ENCODE peak calls at places on chromosomes 11 and 22, in five cellular contexts. One of them, this sample, is unnamed.

GRCh38 chr11:44030276-44030932 is 17.4 kb upstream of the ACCSL start:
- DNase-seq in pancreas: no peak
- DNase-seq in osteoblast: peak; percentile 55
- DNase-seq in GM06990: no peak
- DNase-seq in adrenal gland: peak; percentile 93
- DNase-seq in this sample: peak; percentile 15

GRCh38 chr11:109521571-109522086 is 99.6 kb downstream of the C11orf87 start:
- DNase-seq in osteoblast: no peak
- DNase-seq in adrenal gland: no peak
- DNase-seq in GM06990: no peak
- DNase-seq in pancreas: no peak
- DNase-seq in this sample: no peak

GRCh38 chr22:17098379-17098819 is 13.6 kb downstream of the IL17RA start:
- DNase-seq in adrenal gland: no peak
- DNase-seq in pancreas: no peak
- DNase-seq in osteoblast: no peak
- DNase-seq in GM06990: no peak
- DNase-seq in this sample: no peak

GRCh38 chr11:60127311-60127811 is 38.9 kb downstream of the MS4A2 start:
- DNase-seq in pancreas: no peak
- DNase-seq in adrenal gland: no peak
- DNase-seq in osteoblast: no peak
- DNase-seq in GM06990: no peak
- DNase-seq in this sample: no peak

GRCh38 chr11:36312593-36312990 is 16.5 kb downstream of the PRR5L start:
- DNase-seq in pancreas: no peak
- DNase-seq in osteoblast: no peak
- DNase-seq in adrenal gland: no peak
- DNase-seq in GM06990: no peak
- DNase-seq in this sample: no peak

GRCh38 chr22:30636226-30637077 is 871 bp downstream of the SLC35E4 start:
- DNase-seq in GM06990: no peak
- DNase-seq in osteoblast: peak; percentile 87
- DNase-seq in pancreas: peak; percentile 66
- DNase-seq in adrenal gland: peak; percentile 67
- DNase-seq in this sample: no peak

GRCh38 chr11:70176940-70177689 is 26.0 kb upstream of the FADD start:
- DNase-seq in osteoblast: peak; percentile 96
- DNase-seq in pancreas: no peak
- DNase-seq in GM06990: peak; percentile 44
- DNase-seq in adrenal gland: no peak
- DNase-seq in this sample: no peak

GRCh38 chr11:123196060-123196714 is 1.1 kb upstream of the CLMP start:
- DNase-seq in osteoblast: no peak
- DNase-seq in GM06990: no peak
- DNase-seq in pancreas: no peak
- DNase-seq in adrenal gland: peak; percentile 36
- DNase-seq in this sample: no peak

GRCh38 chr22:17739196-17739975 is 34.9 kb downstream of the BID start:
- DNase-seq in adrenal gland: no peak
- DNase-seq in pancreas: no peak
- DNase-seq in GM06990: no peak
- DNase-seq in osteoblast: no peak
- DNase-seq in this sample: no peak

GRCh38 chr11:10459029-10459970 is 4.2 kb downstream of the AMPD3 start:
- DNase-seq in adrenal gland: peak; percentile 54
- DNase-seq in pancreas: no peak
- DNase-seq in osteoblast: no peak
- DNase-seq in GM06990: peak; percentile 77
- DNase-seq in this sample: no peak

GRCh38 chr11:98568011-98568410 is 452.7 kb upstream of the CNTN5 start:
- DNase-seq in osteoblast: no peak
- DNase-seq in pancreas: no peak
- DNase-seq in adrenal gland: no peak
- DNase-seq in GM06990: no peak
- DNase-seq in this sample: no peak

DNA sequence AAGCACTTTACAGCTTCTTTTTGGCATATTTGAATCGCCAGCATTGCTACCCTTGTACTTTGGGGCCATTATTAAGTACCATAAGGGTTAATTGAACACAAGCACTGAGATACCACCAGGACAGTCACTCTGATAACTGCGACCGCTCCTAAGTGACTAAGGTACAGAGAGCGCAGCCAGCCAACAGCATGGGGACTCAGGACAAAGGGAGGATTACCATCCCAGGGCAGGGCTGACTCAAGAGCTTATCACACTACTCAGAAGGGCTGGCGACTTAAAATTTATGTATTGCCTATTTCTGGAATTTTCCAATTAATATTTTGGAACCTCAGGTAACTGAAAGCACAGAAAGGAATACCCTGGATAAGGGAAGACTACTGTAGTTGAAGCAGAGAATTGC is 479 bp downstream of the ZNF280A start:
- DNase-seq in pancreas: no peak
- DNase-seq in adrenal gland: peak; percentile 55
- DNase-seq in GM06990: no peak
- DNase-seq in osteoblast: no peak
- DNase-seq in this sample: no peak
- H3K27me3 ChIP-seq in pancreas: no peaks in the 10 kb centered on the region
- H3K27me3 ChIP-seq in adrenal gland: no peaks in the 10 kb centered on the region
- H3K27me3 ChIP-seq in GM06990: no peaks in the 10 kb centered on the region
- H3K27me3 ChIP-seq in osteoblast: peaks cover 14% of the 10 kb centered on the region
- H3K27me3 ChIP-seq in this sample: peaks cover 1% of the 10 kb centered on the region

GRCh38 chr11:17733261-17733660 is 1.3 kb upstream of the KCNC1 start:
- DNase-seq in adrenal gland: no peak
- DNase-seq in GM06990: no peak
- DNase-seq in osteoblast: no peak
- DNase-seq in pancreas: peak; percentile 35
- DNase-seq in this sample: no peak

GRCh38 chr11:17734986-17735822 is 623 bp downstream of the KCNC1 start:
- DNase-seq in osteoblast: peak; percentile 99
- DNase-seq in pancreas: peak; percentile 89
- DNase-seq in adrenal gland: peak; percentile 74
- DNase-seq in GM06990: peak; percentile 39
- DNase-seq in this sample: peak; percentile 86

GRCh38 chr11:17736921-17737817 is 2.6 kb downstream of the KCNC1 start:
- DNase-seq in pancreas: peak; percentile 43
- DNase-seq in GM06990: no peak
- DNase-seq in adrenal gland: no peak
- DNase-seq in osteoblast: peak; percentile 76
- DNase-seq in this sample: no peak

GRCh38 chr11:17735823-17736772 is 1.5 kb downstream of the KCNC1 start:
- DNase-seq in GM06990: no peak
- DNase-seq in osteoblast: peak; percentile 79
- DNase-seq in adrenal gland: no peak
- DNase-seq in pancreas: peak; percentile 48
- DNase-seq in this sample: peak; percentile 35

DNA sequence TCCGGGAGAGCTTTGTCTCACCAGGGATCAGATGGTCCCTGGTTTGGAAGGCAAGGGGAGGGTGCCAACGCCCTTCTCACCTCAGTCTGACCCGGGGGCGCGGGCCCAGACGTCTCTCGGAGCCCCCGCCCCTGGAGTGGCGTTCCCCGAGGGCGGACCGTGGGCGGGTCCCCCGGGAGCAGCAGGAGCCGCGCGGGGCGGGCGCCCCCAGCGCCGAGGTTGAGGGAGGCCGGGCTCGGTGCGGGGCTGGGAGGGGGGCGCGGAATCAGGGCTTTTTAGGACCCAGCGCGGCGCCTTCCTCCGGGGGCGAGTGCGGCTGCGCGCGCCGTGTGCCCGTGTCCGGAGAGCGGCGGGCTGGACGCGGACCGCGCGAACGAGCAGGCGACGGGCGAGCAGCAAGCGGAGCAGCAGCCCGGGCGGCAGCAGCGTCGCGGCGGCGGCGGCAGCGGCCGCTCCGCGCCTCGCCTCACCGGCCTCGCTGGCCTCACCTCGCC is at the start of gene KCNC1:
- DNase-seq in adrenal gland: peak; percentile 73
- DNase-seq in pancreas: peak; percentile 76
- DNase-seq in osteoblast: peak; percentile 95
- DNase-seq in GM06990: no peak
- DNase-seq in this sample: peak; percentile 65
- H3K27me3 ChIP-seq in adrenal gland: peaks cover 30% of the 10 kb centered on the region
- H3K27me3 ChIP-seq in pancreas: peaks cover 7% of the 10 kb centered on the region
- H3K27me3 ChIP-seq in osteoblast: peaks cover 64% of the 10 kb centered on the region
- H3K27me3 ChIP-seq in GM06990: no peaks in the 10 kb centered on the region
- H3K27me3 ChIP-seq in this sample: peaks cover 11% of the 10 kb centered on the region

DNA sequence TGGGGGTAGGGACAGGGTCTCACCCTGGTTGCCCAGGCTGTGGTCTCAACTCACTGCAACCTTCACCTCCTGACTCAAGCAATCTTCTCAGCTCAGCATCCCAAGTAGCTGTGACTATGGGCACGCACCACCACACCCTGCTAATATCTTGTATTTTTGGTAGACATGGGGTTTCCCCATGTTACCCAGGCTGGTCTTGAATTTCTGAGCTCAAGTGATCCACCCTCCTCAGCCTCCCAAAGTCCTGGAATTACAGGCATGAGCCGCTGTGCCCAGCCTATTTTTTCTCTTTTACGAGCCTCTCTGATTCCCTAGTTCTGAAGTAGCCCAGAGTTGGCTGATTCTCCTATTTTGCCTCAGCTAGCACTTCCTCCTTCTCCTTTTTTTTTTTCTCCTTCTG is 83.6 kb downstream of the ZNF280B start:
- DNase-seq in osteoblast: no peak
- DNase-seq in adrenal gland: no peak
- DNase-seq in GM06990: no peak
- DNase-seq in pancreas: no peak
- DNase-seq in this sample: no peak
- H3K27me3 ChIP-seq in osteoblast: peaks cover 10% of the 10 kb centered on the region
- H3K27me3 ChIP-seq in adrenal gland: no peaks in the 10 kb centered on the region
- H3K27me3 ChIP-seq in GM06990: no peaks in the 10 kb centered on the region
- H3K27me3 ChIP-seq in pancreas: no peaks in the 10 kb centered on the region
- H3K27me3 ChIP-seq in this sample: peaks cover 28% of the 10 kb centered on the region

DNA sequence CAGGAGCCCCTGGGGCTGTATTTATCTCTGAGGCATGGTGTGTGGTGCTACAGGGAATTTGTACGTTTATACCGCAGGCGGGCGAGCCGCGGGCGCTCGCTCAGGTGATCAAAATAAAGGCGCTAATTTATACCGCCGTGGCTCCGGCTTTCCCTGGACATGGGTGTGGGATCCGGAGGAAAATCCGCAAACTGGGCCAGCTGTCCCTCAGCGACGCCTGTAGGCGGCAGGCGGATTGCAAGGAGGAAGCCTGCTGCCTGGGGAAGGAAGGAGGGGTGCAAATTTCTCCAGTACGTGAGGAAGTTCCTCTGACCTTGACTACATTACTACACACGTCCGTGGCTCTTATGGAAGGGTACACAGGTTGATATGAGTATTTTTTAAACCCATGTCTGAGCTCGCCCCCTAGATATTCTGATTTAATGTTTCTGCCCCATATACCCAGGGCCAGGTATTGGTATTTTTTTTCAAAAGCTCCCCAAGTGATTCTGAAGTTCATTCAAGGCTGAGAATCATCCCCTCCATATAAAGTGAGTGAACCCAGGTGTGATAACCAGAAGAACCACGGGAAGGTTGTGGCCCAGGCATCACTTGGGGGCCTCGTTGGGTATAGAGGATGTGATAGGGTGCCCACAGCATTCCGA is 2.8 kb downstream of the MYOD1 start:
- DNase-seq in pancreas: no peak
- DNase-seq in adrenal gland: no peak
- DNase-seq in GM06990: no peak
- DNase-seq in osteoblast: peak; percentile 97
- DNase-seq in this sample: no peak
- H3K27me3 ChIP-seq in pancreas: peaks cover 21% of the 10 kb centered on the region
- H3K27me3 ChIP-seq in adrenal gland: peaks cover 59% of the 10 kb centered on the region
- H3K27me3 ChIP-seq in GM06990: no peaks in the 10 kb centered on the region
- H3K27me3 ChIP-seq in osteoblast: peaks cover 83% of the 10 kb centered on the region
- H3K27me3 ChIP-seq in this sample: peaks cover 62% of the 10 kb centered on the region

GRCh38 chr11:125141686-125142535 is 22.6 kb upstream of the PKNOX2 start:
- DNase-seq in pancreas: peak; percentile 83
- DNase-seq in adrenal gland: peak; percentile 65
- DNase-seq in GM06990: peak; percentile 41
- DNase-seq in osteoblast: peak; percentile 83
- DNase-seq in this sample: peak; percentile 71

GRCh38 chr11:125140251-125140650 is 24.3 kb upstream of the PKNOX2 start:
- DNase-seq in osteoblast: no peak
- DNase-seq in pancreas: no peak
- DNase-seq in GM06990: no peak
- DNase-seq in adrenal gland: no peak
- DNase-seq in this sample: no peak

GRCh38 chr11:125141178-125141577 is 23.4 kb upstream of the PKNOX2 start:
- DNase-seq in GM06990: no peak
- DNase-seq in pancreas: no peak
- DNase-seq in osteoblast: no peak
- DNase-seq in adrenal gland: peak; percentile 23
- DNase-seq in this sample: no peak

DNA sequence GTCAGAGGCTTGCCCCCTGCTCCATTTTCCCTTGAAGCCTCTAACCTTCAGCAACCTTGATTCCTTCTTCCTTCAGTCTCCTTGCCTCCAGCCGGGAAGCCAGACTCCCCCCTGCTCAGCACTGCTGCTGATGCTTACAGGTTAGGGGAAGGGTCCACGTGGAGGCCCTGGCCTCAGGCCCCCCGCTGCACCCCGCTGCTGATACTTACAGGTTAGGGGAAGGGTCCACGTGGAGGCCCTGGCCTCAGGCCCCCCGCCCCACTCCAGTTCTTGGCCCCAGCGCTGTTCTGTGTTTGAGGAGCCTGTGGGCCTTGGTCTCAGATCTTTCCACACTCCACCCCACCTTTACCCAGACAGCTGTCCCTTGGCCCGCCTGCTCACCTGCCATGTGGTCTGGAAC is 25.6 kb upstream of the PKNOX2 start:
- DNase-seq in pancreas: no peak
- DNase-seq in GM06990: no peak
- DNase-seq in osteoblast: no peak
- DNase-seq in adrenal gland: no peak
- DNase-seq in this sample: no peak
- H3K27me3 ChIP-seq in pancreas: no peaks in the 10 kb centered on the region
- H3K27me3 ChIP-seq in GM06990: no peaks in the 10 kb centered on the region
- H3K27me3 ChIP-seq in osteoblast: peaks cover 24% of the 10 kb centered on the region
- H3K27me3 ChIP-seq in adrenal gland: no peaks in the 10 kb centered on the region
- H3K27me3 ChIP-seq in this sample: no peaks in the 10 kb centered on the region

GRCh38 chr11:85768473-85769146 is 42.3 kb downstream of the SYTL2 start:
- DNase-seq in pancreas: no peak
- DNase-seq in adrenal gland: no peak
- DNase-seq in GM06990: no peak
- DNase-seq in osteoblast: no peak
- DNase-seq in this sample: no peak
- H3K27me3 ChIP-seq in pancreas: no peaks in the 10 kb centered on the region
- H3K27me3 ChIP-seq in adrenal gland: no peaks in the 10 kb centered on the region
- H3K27me3 ChIP-seq in GM06990: no peaks in the 10 kb centered on the region
- H3K27me3 ChIP-seq in osteoblast: no peaks in the 10 kb centered on the region
- H3K27me3 ChIP-seq in this sample: no peaks in the 10 kb centered on the region

DNA sequence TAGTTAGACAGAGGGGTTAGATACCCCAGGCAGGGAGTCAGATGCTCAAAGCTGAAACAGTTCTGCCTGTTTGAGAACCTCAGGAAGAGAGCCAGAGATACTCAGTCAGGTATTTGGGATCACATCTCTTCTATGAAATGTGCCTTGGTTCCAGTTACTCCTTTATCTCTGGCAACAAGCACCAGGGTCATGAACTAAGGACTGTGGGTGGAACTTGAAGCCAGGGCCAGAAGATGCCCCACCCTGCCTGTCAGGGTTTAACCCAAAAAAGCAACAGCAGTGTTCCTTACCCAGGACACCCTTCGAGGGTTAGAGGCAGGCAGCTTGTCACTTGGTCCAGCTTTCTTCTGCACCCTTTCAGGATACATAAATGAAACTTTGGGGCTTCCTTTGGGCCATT is 15.0 kb upstream of the WT1 start:
- DNase-seq in pancreas: no peak
- DNase-seq in adrenal gland: no peak
- DNase-seq in osteoblast: no peak
- DNase-seq in GM06990: no peak
- DNase-seq in this sample: no peak
- H3K27me3 ChIP-seq in pancreas: no peaks in the 10 kb centered on the region
- H3K27me3 ChIP-seq in adrenal gland: no peaks in the 10 kb centered on the region
- H3K27me3 ChIP-seq in osteoblast: no peaks in the 10 kb centered on the region
- H3K27me3 ChIP-seq in GM06990: no peaks in the 10 kb centered on the region
- H3K27me3 ChIP-seq in this sample: no peaks in the 10 kb centered on the region